ENCODE peak calls at places on chromosomes 5 and 9, in six cellular contexts. D is GM03348; E is Kasumi-1; L is CD4-positive, alpha-beta T cell; N is ecto neural progenitor cell; P is HEK293T. T is an unnamed sample.

GRCh38 chr5:32172908-32173393 is 1.2 kb downstream of the GOLPH3 start:
- DNase-seq in P (no peak), N (no peak), D (peak; percentile 65), L (no peak), E (no peak), T (no peak)

GRCh38 chr9:19741178-19741577 is 47.7 kb downstream of the SLC24A2 start:
- DNase-seq in D (no peak), L (no peak), N (no peak), P (no peak), E (no peak), T (no peak)

GRCh38 chr9:81424431-81424830 is 264.9 kb downstream of the TLE1 start:
- DNase-seq in D (no peak), E (no peak), N (no peak), L (no peak), P (no peak), T (no peak)

GRCh38 chr5:62093981-62094380 is 212.0 kb upstream of the KIF2A start:
- DNase-seq in N (peak; percentile 67), D (peak; percentile 30), E (no peak), L (no peak), P (peak; percentile 67), T (peak; percentile 14)

GRCh38 chr5:54261596-54261995 is 48.8 kb downstream of the ARL15 start:
- DNase-seq in P (no peak), L (no peak), N (no peak), E (no peak), D (no peak), T (no peak)

GRCh38 chr9:128505414-128505765 is 871 bp downstream of the GLE1 start:
- DNase-seq in N (no peak), E (no peak), P (no peak), D (peak; percentile 50), L (no peak), T (no peak)

GRCh38 chr5:81212211-81212687 is 20.9 kb upstream of the CKMT2 start:
- DNase-seq in D (no peak), E (no peak), N (no peak), L (no peak), P (no peak), T (no peak)

GRCh38 chr5:177530638-177531037 is 13.9 kb upstream of the DDX41 start:
- DNase-seq in E (no peak), N (no peak), L (no peak), P (no peak), D (no peak), T (no peak)

GRCh38 chr5:159786901-159787691 is 129.2 kb upstream of the ADRA1B start:
- DNase-seq in E (no peak), P (no peak), D (peak; percentile 89), L (no peak), N (no peak), T (peak; percentile 86)

GRCh38 chr9:136363606-136364368 is at the start of gene DNLZ:
- DNase-seq in E (peak; percentile 56), N (peak; percentile 93), L (peak; percentile 75), P (peak; percentile 93), D (peak; percentile 97), T (peak; percentile 89)

GRCh38 chr9:129887210-129888084 is 52.2 kb downstream of the USP20 start:
- DNase-seq in D (no peak), N (no peak), L (peak; percentile 53), E (peak; percentile 42), P (no peak), T (no peak)

GRCh38 chr5:91269198-91269597 is 113.9 kb downstream of the ARRDC3 start:
- DNase-seq in D (no peak), N (no peak), P (no peak), E (no peak), L (no peak), T (no peak)

GRCh38 chr9:686381-686813 is 155.1 kb upstream of the DMRT1 start:
- DNase-seq in L (no peak), E (no peak), N (no peak), D (peak; percentile 54), P (no peak), T (no peak)

GRCh38 chr5:9140711-9141110 is 405.2 kb downstream of the SEMA5A start:
- DNase-seq in L (no peak), N (no peak), P (no peak), D (no peak), E (no peak), T (no peak)

GRCh38 chr9:15403155-15403554 is 19.5 kb upstream of the SNAPC3 start:
- DNase-seq in L (no peak), P (peak; percentile 33), E (peak; percentile 6), N (no peak), D (no peak), T (no peak)

GRCh38 chr9:108743901-108744371 is 111.8 kb downstream of the ACTL7B start:
- DNase-seq in D (peak; percentile 20), E (no peak), P (no peak), L (no peak), N (peak; percentile 60), T (no peak)

GRCh38 chr9:124427281-124427680 is 12.0 kb upstream of the PSMB7 start:
- DNase-seq in P (no peak), D (no peak), L (no peak), N (no peak), E (no peak), T (no peak)

GRCh38 chr5:99122976-99123375 is 194.2 kb upstream of the CHD1 start:
- DNase-seq in N (no peak), L (no peak), D (no peak), E (no peak), P (no peak), T (no peak)

GRCh38 chr9:19160085-19160484 is 32.8 kb upstream of the PLIN2 start:
- DNase-seq in D (no peak), E (no peak), P (no peak), N (no peak), L (no peak), T (no peak)

GRCh38 chr5:173973614-173973969 is 15.4 kb upstream of the C5orf47 start:
- DNase-seq in D (peak; percentile 22), E (no peak), P (peak; percentile 50), N (no peak), L (no peak), T (no peak)

GRCh38 chr5:73607228-73607627 is 18.8 kb upstream of the ARHGEF28 start:
- DNase-seq in N (no peak), D (no peak), E (no peak), L (no peak), P (no peak), T (no peak)

GRCh38 chr9:136941231-136942111 is 3.1 kb downstream of the FBXW5 start:
- DNase-seq in D (no peak), E (no peak), N (peak; percentile 42), P (no peak), L (no peak), T (peak; percentile 30)

GRCh38 chr9:69109152-69109551 is 64.9 kb upstream of the TJP2 start:
- DNase-seq in N (no peak), D (no peak), E (no peak), L (no peak), P (no peak), T (no peak)

GRCh38 chr5:18527017-18527416 is 892.8 kb downstream of the TAF11L14 start:
- DNase-seq in D (no peak), L (no peak), N (no peak), P (peak; percentile 4), E (no peak), T (no peak)

GRCh38 chr5:81657386-81657785 is 93.5 kb downstream of the SSBP2 start:
- DNase-seq in D (no peak), N (no peak), E (no peak), L (no peak), P (peak; percentile 12), T (no peak)

GRCh38 chr5:10387690-10388089 is 34.2 kb downstream of the MARCHF6 start:
- DNase-seq in P (no peak), L (no peak), N (no peak), D (no peak), E (peak; percentile 43), T (no peak)

GRCh38 chr9:3810231-3810630 is 284.4 kb upstream of the RFX3 start:
- DNase-seq in E (no peak), N (no peak), D (no peak), P (no peak), L (no peak), T (no peak)

GRCh38 chr9:89435315-89435823 is 62.5 kb downstream of the SEMA4D start:
- DNase-seq in L (no peak), P (no peak), D (no peak), N (peak; percentile 61), E (no peak), T (no peak)

GRCh38 chr9:105126233-105126632 is 118.2 kb upstream of the SLC44A1 start:
- DNase-seq in N (no peak), D (peak; percentile 19), L (no peak), E (no peak), P (no peak), T (no peak)

GRCh38 chr9:1427856-1428255 is 377.7 kb downstream of the DMRT2 start:
- DNase-seq in L (no peak), D (no peak), E (no peak), P (no peak), N (no peak), T (no peak)

GRCh38 chr5:27702339-27702820 is 664.0 kb upstream of the CDH9 start:
- DNase-seq in N (peak; percentile 48), L (no peak), D (no peak), P (peak; percentile 18), E (no peak), T (no peak)

GRCh38 chr9:135971892-135972291 is 10.7 kb upstream of the UBAC1 start:
- DNase-seq in D (no peak), E (no peak), L (peak; percentile 40), N (peak; percentile 87), P (peak; percentile 42), T (no peak)

GRCh38 chr9:133770076-133770777 is 32.1 kb upstream of the SARDH start:
- DNase-seq in P (no peak), L (no peak), E (no peak), D (no peak), N (peak; percentile 29), T (peak; percentile 10)